ENCODE peak calls at places on chromosomes 6 and 20, in eight cellular contexts. N is OCI-LY7; A is upper lobe of right lung; M is esophagus squamous epithelium; V is tibial artery; P is CD4-positive, CD25-positive, alpha-beta regulatory T cell; C is Peyer's patch; Q is mammary epithelial cell. D is an unnamed sample.

GRCh38 chr6:52543729-52544324 is 33.0 kb downstream of the TRAM2 start:
- DNase-seq in N (no peak), A (no peak), M (no peak), V (no peak), P (no peak), C (no peak), Q (no peak), D (peak; percentile 60)

GRCh38 chr6:160931378-160932343 is 59.9 kb upstream of the MAP3K4 start:
- DNase-seq in N (no peak), A (no peak), M (no peak), V (no peak), P (no peak), C (no peak), Q (no peak), D (no peak)

GRCh38 chr6:18528084-18528743 is 141.1 kb downstream of the RNF144B start:
- DNase-seq in N (peak; percentile 27), A (no peak), M (no peak), V (no peak), P (no peak), C (no peak), Q (no peak), D (no peak)

GRCh38 chr6:169960891-169961611 is 209.6 kb downstream of the ERMARD start:
- DNase-seq in N (no peak), A (peak; percentile 56), M (no peak), V (peak; percentile 43), P (no peak), C (peak; percentile 39), Q (no peak), D (peak; percentile 57)

GRCh38 chr6:28137458-28138020 is 4.1 kb upstream of the ZKSCAN8 start:
- DNase-seq in N (peak; percentile 65), A (no peak), M (no peak), V (no peak), P (peak; percentile 38), C (no peak), Q (no peak), D (no peak)

GRCh38 chr6:38638941-38639497 is 710 bp downstream of the BTBD9 start:
- DNase-seq in N (peak; percentile 45), A (peak; percentile 77), M (peak; percentile 12), V (peak; percentile 74), P (peak; percentile 72), C (peak; percentile 73), Q (peak; percentile 56), D (no peak)

GRCh38 chr6:105452376-105452775 is 49.5 kb upstream of the PREP start:
- DNase-seq in N (peak; percentile 5), A (no peak), M (no peak), V (no peak), P (no peak), C (no peak), Q (no peak), D (no peak)

GRCh38 chr6:39169448-39170344 is 54.7 kb upstream of the SAYSD1 start:
- DNase-seq in N (no peak), A (no peak), M (no peak), V (peak; percentile 62), P (no peak), C (peak; percentile 73), Q (peak; percentile 6), D (no peak)

GRCh38 chr6:11050735-11051134 is 6.6 kb upstream of the ELOVL2 start:
- DNase-seq in N (no peak), A (no peak), M (no peak), V (no peak), P (no peak), C (no peak), Q (no peak), D (no peak)

GRCh38 chr6:11384531-11385309 is 152.3 kb upstream of the NEDD9 start:
- DNase-seq in N (no peak), A (no peak), M (no peak), V (no peak), P (no peak), C (no peak), Q (no peak), D (no peak)

GRCh38 chr6:142416179-142416578 is 114.4 kb downstream of the ADGRG6 start:
- DNase-seq in N (no peak), A (no peak), M (no peak), V (no peak), P (no peak), C (no peak), Q (peak; percentile 80), D (no peak)

GRCh38 chr6:121263742-121264141 is 70.5 kb downstream of the TBC1D32 start:
- DNase-seq in N (no peak), A (no peak), M (no peak), V (no peak), P (no peak), C (no peak), Q (no peak), D (no peak)

GRCh38 chr6:129006685-129007514 is 124.0 kb downstream of the LAMA2 start:
- DNase-seq in N (no peak), A (no peak), M (no peak), V (no peak), P (no peak), C (no peak), Q (no peak), D (no peak)

GRCh38 chr6:139153876-139154275 is 19.0 kb downstream of the HECA start:
- DNase-seq in N (no peak), A (no peak), M (no peak), V (no peak), P (no peak), C (no peak), Q (peak; percentile 42), D (no peak)

GRCh38 chr20:22931653-22932052 is 103.5 kb upstream of the SSTR4 start:
- DNase-seq in N (no peak), A (no peak), M (no peak), V (no peak), P (no peak), C (no peak), Q (no peak), D (no peak)

DNA sequence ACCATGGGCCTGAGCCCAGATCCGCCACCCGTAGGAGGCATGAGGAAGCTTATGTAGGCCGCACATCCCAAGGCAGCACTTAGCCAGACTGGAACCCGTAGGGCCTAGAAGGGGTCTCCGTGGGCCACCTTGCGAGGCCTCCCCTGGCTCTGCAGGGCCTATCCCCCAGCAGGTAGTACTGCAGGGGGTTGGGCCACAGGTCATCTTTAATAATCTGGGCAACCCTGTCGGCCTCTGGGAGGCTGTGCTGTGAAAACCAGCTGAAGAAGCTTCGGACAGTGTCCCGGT is 18.5 kb downstream of the PLAGL2 start:
- DNase-seq in N (no peak), A (no peak), M (no peak), V (peak; percentile 55), P (no peak), C (no peak), Q (no peak), D (no peak)
- H3K4me3 ChIP-seq in N (no peak overlapping the region), A (peak overlapping the region; percentile 57), M (peak overlapping the region; percentile 71), V (peak overlapping the region; percentile 82), P (peak overlapping the region; percentile 52), C (peak overlapping the region; percentile 66), Q (no peak overlapping the region), D (peak overlapping the region; percentile 82)

GRCh38 chr6:85669735-85670194 is 27.1 kb upstream of the SYNCRIP start:
- DNase-seq in N (peak; percentile 57), A (no peak), M (no peak), V (no peak), P (peak; percentile 70), C (no peak), Q (peak; percentile 94), D (no peak)
- H3K4me1 ChIP-seq in N (peaks cover 31% of the 10 kb centered on the region), A (peaks cover 16% of the 10 kb centered on the region), M (peaks cover 33% of the 10 kb centered on the region), V (peaks cover 14% of the 10 kb centered on the region), P (peaks cover 41% of the 10 kb centered on the region), C (peaks cover 5% of the 10 kb centered on the region), Q (peaks cover 21% of the 10 kb centered on the region), D (peaks cover 14% of the 10 kb centered on the region)

GRCh38 chr20:10551732-10552724 is 116.9 kb downstream of the SLX4IP start:
- DNase-seq in N (no peak), A (no peak), M (no peak), V (no peak), P (no peak), C (no peak), Q (no peak), D (no peak)
- H3K27ac ChIP-seq in N (no peak overlapping the region), A (no peak overlapping the region), M (no peak overlapping the region), V (peak overlapping the region; percentile 46), P (no peak overlapping the region), C (no peak overlapping the region), Q (no peak overlapping the region), D (peak overlapping the region; percentile 61)

GRCh38 chr20:41330343-41330720 is 10.3 kb upstream of the LPIN3 start:
- DNase-seq in N (no peak), A (no peak), M (no peak), V (peak; percentile 63), P (no peak), C (no peak), Q (peak; percentile 25), D (peak; percentile 65)
- H3K4me3 ChIP-seq in N (no peak overlapping the region), A (no peak overlapping the region), M (no peak overlapping the region), V (no peak overlapping the region), P (no peak overlapping the region), C (no peak overlapping the region), Q (no peak overlapping the region), D (no peak overlapping the region)

GRCh38 chr6:156883497-156884252 is 106.5 kb downstream of the ARID1B start:
- DNase-seq in N (peak; percentile 63), A (peak; percentile 70), M (no peak), V (no peak), P (peak; percentile 7), C (peak; percentile 63), Q (peak; percentile 26), D (no peak)

GRCh38 chr6:156887623-156888269 is 110.6 kb downstream of the ARID1B start:
- DNase-seq in N (no peak), A (no peak), M (no peak), V (no peak), P (no peak), C (no peak), Q (no peak), D (no peak)

GRCh38 chr6:156886409-156886808 is 109.2 kb downstream of the ARID1B start:
- DNase-seq in N (peak; percentile 60), A (no peak), M (no peak), V (no peak), P (no peak), C (no peak), Q (no peak), D (no peak)

GRCh38 chr6:156884306-156884705 is 107.1 kb downstream of the ARID1B start:
- DNase-seq in N (no peak), A (no peak), M (no peak), V (no peak), P (no peak), C (no peak), Q (no peak), D (no peak)

DNA sequence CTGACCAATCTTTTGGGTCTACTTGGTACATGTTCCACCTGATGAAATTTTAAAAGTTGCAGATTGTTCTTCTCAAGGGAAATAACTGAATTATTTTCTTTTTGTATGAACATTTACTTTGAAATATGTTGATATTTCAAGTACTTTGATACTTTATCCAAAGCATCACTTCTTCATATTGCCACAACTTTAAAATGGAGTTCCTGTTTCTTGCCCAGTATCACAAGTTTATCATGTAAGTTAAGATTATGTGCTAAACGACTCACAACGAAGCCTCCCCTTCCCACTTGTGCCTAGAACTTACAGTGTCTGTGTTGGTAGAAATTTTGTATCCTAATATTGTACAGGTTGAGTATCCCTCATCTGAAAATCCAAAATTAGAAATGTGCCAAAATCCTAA is 108.4 kb downstream of the ARID1B start:
- DNase-seq in N (no peak), A (no peak), M (no peak), V (no peak), P (no peak), C (no peak), Q (no peak), D (no peak)
- H3K4me1 ChIP-seq in N (peaks cover 61% of the 10 kb centered on the region), A (peaks cover 55% of the 10 kb centered on the region), M (peaks cover 74% of the 10 kb centered on the region), V (peaks cover 56% of the 10 kb centered on the region), P (peaks cover 26% of the 10 kb centered on the region), C (no peaks in the 10 kb centered on the region), Q (no peaks in the 10 kb centered on the region), D (no peaks in the 10 kb centered on the region)

GRCh38 chr20:36493013-36493800 is 48.1 kb upstream of the MYL9 start:
- DNase-seq in N (peak; percentile 31), A (no peak), M (no peak), V (no peak), P (no peak), C (peak; percentile 45), Q (no peak), D (no peak)
- H3K27ac ChIP-seq in N (no peak overlapping the region), A (peak overlapping the region; percentile 73), M (peak overlapping the region; percentile 84), V (peak overlapping the region; percentile 83), P (peak overlapping the region; percentile 77), C (peak overlapping the region; percentile 73), Q (no peak overlapping the region), D (peak overlapping the region; percentile 64)